ENCODE peak calls at places on chromosomes 13 and 19, in nine cellular contexts. One of them, this sample, is unnamed.

GRCh38 chr13:92137519-92137918 is 739.1 kb downstream of the GPC5 start:
- DNase-seq in left ventricle myocardium inferior: no peak
- DNase-seq in activated B cell treated with CpG ODN at 0.5 μM for 24 hours: no peak
- DNase-seq in endothelial cell: no peak
- DNase-seq in adrenal gland: no peak
- DNase-seq in uterus: no peak
- DNase-seq in gastrocnemius medialis: no peak
- DNase-seq in B cell: no peak
- DNase-seq in Peyer's patch: no peak
- DNase-seq in this sample: no peak

GRCh38 chr19:38654478-38655079 is 7.1 kb downstream of the ACTN4 start:
- DNase-seq in left ventricle myocardium inferior: no peak
- DNase-seq in activated B cell treated with CpG ODN at 0.5 μM for 24 hours: no peak
- DNase-seq in endothelial cell: peak
- DNase-seq in adrenal gland: no peak
- DNase-seq in uterus: peak
- DNase-seq in gastrocnemius medialis: no peak
- DNase-seq in B cell: no peak
- DNase-seq in Peyer's patch: no peak
- DNase-seq in this sample: no peak

GRCh38 chr19:35937345-35938281 is 1.4 kb downstream of the LRFN3 start:
- DNase-seq in left ventricle myocardium inferior: no peak
- DNase-seq in activated B cell treated with CpG ODN at 0.5 μM for 24 hours: no peak
- DNase-seq in endothelial cell: no peak
- DNase-seq in adrenal gland: no peak
- DNase-seq in uterus: no peak
- DNase-seq in gastrocnemius medialis: no peak
- DNase-seq in B cell: no peak
- DNase-seq in Peyer's patch: no peak
- DNase-seq in this sample: no peak

GRCh38 chr19:2184422-2185012 is 20.8 kb downstream of the DOT1L start:
- DNase-seq in left ventricle myocardium inferior: no peak
- DNase-seq in activated B cell treated with CpG ODN at 0.5 μM for 24 hours: no peak
- DNase-seq in endothelial cell: no peak
- DNase-seq in adrenal gland: no peak
- DNase-seq in uterus: no peak
- DNase-seq in gastrocnemius medialis: no peak
- DNase-seq in B cell: no peak
- DNase-seq in Peyer's patch: no peak
- DNase-seq in this sample: no peak

GRCh38 chr19:54521022-54521859 is 18.6 kb downstream of the LAIR2 start:
- DNase-seq in left ventricle myocardium inferior: no peak
- DNase-seq in activated B cell treated with CpG ODN at 0.5 μM for 24 hours: no peak
- DNase-seq in endothelial cell: no peak
- DNase-seq in adrenal gland: no peak
- DNase-seq in uterus: no peak
- DNase-seq in gastrocnemius medialis: no peak
- DNase-seq in B cell: no peak
- DNase-seq in Peyer's patch: no peak
- DNase-seq in this sample: no peak

GRCh38 chr13:47484564-47484963 is 516.5 kb downstream of the SUCLA2 start:
- DNase-seq in left ventricle myocardium inferior: no peak
- DNase-seq in activated B cell treated with CpG ODN at 0.5 μM for 24 hours: no peak
- DNase-seq in endothelial cell: no peak
- DNase-seq in adrenal gland: no peak
- DNase-seq in uterus: no peak
- DNase-seq in gastrocnemius medialis: no peak
- DNase-seq in B cell: no peak
- DNase-seq in Peyer's patch: no peak
- DNase-seq in this sample: no peak

GRCh38 chr13:106858910-106859309 is 291.0 kb upstream of the ARGLU1 start:
- DNase-seq in left ventricle myocardium inferior: no peak
- DNase-seq in activated B cell treated with CpG ODN at 0.5 μM for 24 hours: no peak
- DNase-seq in endothelial cell: no peak
- DNase-seq in adrenal gland: no peak
- DNase-seq in uterus: no peak
- DNase-seq in gastrocnemius medialis: no peak
- DNase-seq in B cell: no peak
- DNase-seq in Peyer's patch: no peak
- DNase-seq in this sample: no peak

GRCh38 chr13:110138009-110138699 is 168.8 kb downstream of the COL4A1 start:
- DNase-seq in left ventricle myocardium inferior: peak
- DNase-seq in activated B cell treated with CpG ODN at 0.5 μM for 24 hours: peak
- DNase-seq in endothelial cell: peak
- DNase-seq in adrenal gland: peak
- DNase-seq in uterus: peak
- DNase-seq in gastrocnemius medialis: peak
- DNase-seq in B cell: no peak
- DNase-seq in Peyer's patch: peak
- DNase-seq in this sample: no peak

GRCh38 chr13:37097008-37097579 is 8.4 kb downstream of the CSNK1A1L start:
- DNase-seq in left ventricle myocardium inferior: no peak
- DNase-seq in activated B cell treated with CpG ODN at 0.5 μM for 24 hours: no peak
- DNase-seq in endothelial cell: no peak
- DNase-seq in adrenal gland: no peak
- DNase-seq in uterus: no peak
- DNase-seq in gastrocnemius medialis: no peak
- DNase-seq in B cell: no peak
- DNase-seq in Peyer's patch: no peak
- DNase-seq in this sample: no peak

GRCh38 chr19:6378498-6378897 is 2.8 kb upstream of the PSPN start:
- DNase-seq in left ventricle myocardium inferior: no peak
- DNase-seq in activated B cell treated with CpG ODN at 0.5 μM for 24 hours: no peak
- DNase-seq in endothelial cell: no peak
- DNase-seq in adrenal gland: no peak
- DNase-seq in uterus: no peak
- DNase-seq in gastrocnemius medialis: no peak
- DNase-seq in B cell: no peak
- DNase-seq in Peyer's patch: no peak
- DNase-seq in this sample: no peak

GRCh38 chr19:3057275-3057714 is 5.0 kb downstream of the TLE5 start:
- DNase-seq in left ventricle myocardium inferior: peak
- DNase-seq in activated B cell treated with CpG ODN at 0.5 μM for 24 hours: no peak
- DNase-seq in endothelial cell: no peak
- DNase-seq in adrenal gland: peak
- DNase-seq in uterus: peak
- DNase-seq in gastrocnemius medialis: peak
- DNase-seq in B cell: no peak
- DNase-seq in Peyer's patch: no peak
- DNase-seq in this sample: no peak

GRCh38 chr19:33434090-33434885 is 60.8 kb downstream of the CEBPG start:
- DNase-seq in left ventricle myocardium inferior: peak
- DNase-seq in activated B cell treated with CpG ODN at 0.5 μM for 24 hours: no peak
- DNase-seq in endothelial cell: no peak
- DNase-seq in adrenal gland: no peak
- DNase-seq in uterus: no peak
- DNase-seq in gastrocnemius medialis: no peak
- DNase-seq in B cell: no peak
- DNase-seq in Peyer's patch: no peak
- DNase-seq in this sample: no peak

GRCh38 chr19:57105976-57106610 is 13.7 kb upstream of the USP29 start:
- DNase-seq in left ventricle myocardium inferior: no peak
- DNase-seq in activated B cell treated with CpG ODN at 0.5 μM for 24 hours: no peak
- DNase-seq in endothelial cell: no peak
- DNase-seq in adrenal gland: no peak
- DNase-seq in uterus: no peak
- DNase-seq in gastrocnemius medialis: no peak
- DNase-seq in B cell: no peak
- DNase-seq in Peyer's patch: no peak
- DNase-seq in this sample: no peak

GRCh38 chr19:41214161-41214560 is 4.9 kb upstream of the AXL start:
- DNase-seq in left ventricle myocardium inferior: no peak
- DNase-seq in activated B cell treated with CpG ODN at 0.5 μM for 24 hours: no peak
- DNase-seq in endothelial cell: no peak
- DNase-seq in adrenal gland: no peak
- DNase-seq in uterus: no peak
- DNase-seq in gastrocnemius medialis: no peak
- DNase-seq in B cell: no peak
- DNase-seq in Peyer's patch: no peak
- DNase-seq in this sample: no peak

GRCh38 chr19:58305932-58306323 is 751 bp downstream of the ERVK3-1 start:
- DNase-seq in left ventricle myocardium inferior: no peak
- DNase-seq in activated B cell treated with CpG ODN at 0.5 μM for 24 hours: no peak
- DNase-seq in endothelial cell: no peak
- DNase-seq in adrenal gland: no peak
- DNase-seq in uterus: no peak
- DNase-seq in gastrocnemius medialis: no peak
- DNase-seq in B cell: no peak
- DNase-seq in Peyer's patch: peak
- DNase-seq in this sample: no peak

GRCh38 chr13:66835040-66835628 is 395.0 kb downstream of the PCDH9 start:
- DNase-seq in left ventricle myocardium inferior: peak
- DNase-seq in activated B cell treated with CpG ODN at 0.5 μM for 24 hours: no peak
- DNase-seq in endothelial cell: peak
- DNase-seq in adrenal gland: peak
- DNase-seq in uterus: peak
- DNase-seq in gastrocnemius medialis: peak
- DNase-seq in B cell: no peak
- DNase-seq in Peyer's patch: peak
- DNase-seq in this sample: no peak

GRCh38 chr19:35901854-35902661 is at the start of gene HCST:
- DNase-seq in left ventricle myocardium inferior: no peak
- DNase-seq in activated B cell treated with CpG ODN at 0.5 μM for 24 hours: no peak
- DNase-seq in endothelial cell: no peak
- DNase-seq in adrenal gland: no peak
- DNase-seq in uterus: no peak
- DNase-seq in gastrocnemius medialis: no peak
- DNase-seq in B cell: peak
- DNase-seq in Peyer's patch: peak
- DNase-seq in this sample: no peak

DNA sequence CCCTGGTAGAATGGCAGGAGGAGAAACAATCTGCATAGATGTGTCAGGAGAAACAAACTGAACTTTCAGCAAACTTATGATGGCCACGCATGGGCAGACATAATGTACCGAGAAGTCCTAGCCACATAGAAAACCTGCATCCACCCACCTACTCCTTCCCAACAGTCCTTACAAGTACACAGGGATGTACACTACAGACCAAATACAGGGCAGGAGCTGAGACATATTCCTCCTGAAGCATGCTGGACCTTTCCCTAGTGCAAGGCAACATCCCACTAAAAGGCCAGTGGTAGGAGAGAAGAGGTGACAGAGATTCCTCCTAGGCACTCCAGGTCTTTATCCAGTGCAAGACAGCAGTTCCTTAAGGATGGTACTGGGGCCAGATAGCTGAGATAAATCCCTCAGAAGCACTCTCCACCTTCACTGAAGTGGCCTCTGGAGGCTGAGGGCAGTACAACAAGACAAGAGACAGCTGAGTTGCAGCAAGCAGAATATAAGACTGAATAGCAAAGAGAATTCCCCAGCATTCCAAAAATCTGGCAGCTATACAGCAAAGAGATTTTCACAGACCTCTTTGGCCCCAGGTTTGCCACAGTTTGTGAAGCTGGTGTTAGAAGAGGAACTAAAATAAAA is 18.3 kb downstream of the VWA8 start:
- DNase-seq in left ventricle myocardium inferior: no peak
- DNase-seq in activated B cell treated with CpG ODN at 0.5 μM for 24 hours: no peak
- DNase-seq in endothelial cell: peak
- DNase-seq in adrenal gland: peak
- DNase-seq in uterus: no peak
- DNase-seq in gastrocnemius medialis: peak
- DNase-seq in B cell: no peak
- DNase-seq in Peyer's patch: no peak
- DNase-seq in this sample: no peak
- TF ChIP-seq CTCF in left ventricle myocardium inferior: peak
- TF ChIP-seq CTCF in activated B cell treated with CpG ODN at 0.5 μM for 24 hours: no peak
- TF ChIP-seq CTCF in endothelial cell: no peak
- TF ChIP-seq CTCF in adrenal gland: no peak
- TF ChIP-seq CTCF in uterus: no peak
- TF ChIP-seq CTCF in gastrocnemius medialis: no peak
- TF ChIP-seq CTCF in B cell: no peak
- TF ChIP-seq CTCF in Peyer's patch: no peak
- TF ChIP-seq CTCF in this sample: peak

DNA sequence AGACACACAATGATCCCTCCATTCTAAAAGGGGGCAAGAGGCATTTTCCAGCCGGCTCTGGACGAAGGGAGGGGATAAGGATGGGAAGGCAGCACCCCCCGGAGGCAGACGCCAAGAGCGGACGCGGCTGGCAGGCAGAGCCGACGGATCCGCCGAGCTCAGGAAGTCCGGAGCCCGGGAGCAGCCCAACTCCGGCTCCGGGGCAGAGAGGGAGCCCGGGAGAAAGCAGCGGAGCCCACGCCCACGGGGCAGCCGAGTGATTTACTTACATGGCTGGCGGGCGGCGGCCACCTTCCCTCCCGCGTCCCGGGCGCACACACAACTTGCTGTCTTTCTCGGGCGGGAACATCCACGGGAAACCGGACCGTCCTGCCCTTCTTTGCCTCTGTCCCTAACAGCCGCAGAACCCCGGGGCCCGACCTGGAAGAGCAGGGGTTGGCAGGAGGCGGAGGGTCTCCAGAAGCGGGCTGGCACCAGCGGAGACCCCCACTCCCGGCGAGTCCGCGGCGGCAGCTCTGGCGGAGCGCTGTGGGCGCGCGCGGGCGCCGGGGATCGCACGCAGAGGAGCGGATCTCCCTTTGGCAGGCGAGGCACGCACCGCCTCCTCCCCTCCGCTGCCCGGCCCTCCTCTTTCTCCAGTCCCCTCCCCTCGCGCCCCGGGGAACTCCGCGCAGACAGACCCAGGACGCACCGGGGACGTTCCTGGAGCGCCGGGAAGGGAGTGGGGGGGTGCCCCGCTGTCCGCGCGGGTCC is at the start of gene LHFPL6:
- DNase-seq in left ventricle myocardium inferior: peak
- DNase-seq in activated B cell treated with CpG ODN at 0.5 μM for 24 hours: peak
- DNase-seq in endothelial cell: peak
- DNase-seq in adrenal gland: peak
- DNase-seq in uterus: peak
- DNase-seq in gastrocnemius medialis: peak
- DNase-seq in B cell: no peak
- DNase-seq in Peyer's patch: peak
- DNase-seq in this sample: peak
- TF ChIP-seq CTCF in left ventricle myocardium inferior: peak
- TF ChIP-seq CTCF in activated B cell treated with CpG ODN at 0.5 μM for 24 hours: no peak
- TF ChIP-seq CTCF in endothelial cell: no peak
- TF ChIP-seq CTCF in adrenal gland: no peak
- TF ChIP-seq CTCF in uterus: peak
- TF ChIP-seq CTCF in gastrocnemius medialis: no peak
- TF ChIP-seq CTCF in B cell: no peak
- TF ChIP-seq CTCF in Peyer's patch: no peak
- TF ChIP-seq CTCF in this sample: peak

GRCh38 chr19:680287-681028 is 4.3 kb downstream of the FSTL3 start:
- DNase-seq in left ventricle myocardium inferior: peak
- DNase-seq in activated B cell treated with CpG ODN at 0.5 μM for 24 hours: peak
- DNase-seq in endothelial cell: peak
- DNase-seq in adrenal gland: peak
- DNase-seq in uterus: peak
- DNase-seq in gastrocnemius medialis: peak
- DNase-seq in B cell: peak
- DNase-seq in Peyer's patch: peak
- DNase-seq in this sample: peak
- TF ChIP-seq CTCF in left ventricle myocardium inferior: peak
- TF ChIP-seq CTCF in activated B cell treated with CpG ODN at 0.5 μM for 24 hours: no peak
- TF ChIP-seq CTCF in endothelial cell: no peak
- TF ChIP-seq CTCF in adrenal gland: peak
- TF ChIP-seq CTCF in uterus: peak
- TF ChIP-seq CTCF in gastrocnemius medialis: no peak
- TF ChIP-seq CTCF in B cell: peak
- TF ChIP-seq CTCF in Peyer's patch: peak
- TF ChIP-seq CTCF in this sample: peak

DNA sequence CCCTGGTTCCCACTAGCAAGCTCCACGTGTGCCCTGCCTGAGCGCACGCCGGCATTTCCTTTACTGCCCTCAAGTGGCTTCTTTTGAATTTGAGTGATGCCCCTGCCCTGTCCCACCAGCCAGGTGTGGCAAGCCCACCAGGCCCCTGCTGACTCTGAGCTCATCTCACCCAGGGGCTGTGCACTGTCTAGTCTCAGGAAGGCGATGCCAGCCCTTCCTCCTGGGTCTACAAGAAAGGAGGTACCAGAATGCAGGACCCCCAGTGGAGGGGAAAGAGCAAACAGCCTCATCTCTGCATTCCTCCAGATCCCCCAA is 17.3 kb upstream of the EPHX3 start:
- DNase-seq in left ventricle myocardium inferior: no peak
- DNase-seq in activated B cell treated with CpG ODN at 0.5 μM for 24 hours: no peak
- DNase-seq in endothelial cell: no peak
- DNase-seq in adrenal gland: no peak
- DNase-seq in uterus: no peak
- DNase-seq in gastrocnemius medialis: no peak
- DNase-seq in B cell: no peak
- DNase-seq in Peyer's patch: no peak
- DNase-seq in this sample: no peak
- TF ChIP-seq CTCF in left ventricle myocardium inferior: no peak
- TF ChIP-seq CTCF in activated B cell treated with CpG ODN at 0.5 μM for 24 hours: no peak
- TF ChIP-seq CTCF in endothelial cell: no peak
- TF ChIP-seq CTCF in adrenal gland: no peak
- TF ChIP-seq CTCF in uterus: no peak
- TF ChIP-seq CTCF in gastrocnemius medialis: no peak
- TF ChIP-seq CTCF in B cell: no peak
- TF ChIP-seq CTCF in Peyer's patch: no peak
- TF ChIP-seq CTCF in this sample: no peak

This sample was measured in neural crest cell.